ENCODE peak calls at places on chromosome 7, in six cellular contexts. One of them, this sample, is unnamed.

GRCh38 chr7:148501707-148502139 is 88.8 kb upstream of the C7orf33 start:
- DNase-seq in BE2C: no peak
- DNase-seq in K562: no peak
- DNase-seq in upper lobe of right lung: no peak
- DNase-seq in adrenal gland: peak
- DNase-seq in RWPE1: no peak
- DNase-seq in this sample: peak

GRCh38 chr7:40436761-40437160 is 302.0 kb downstream of the SUGCT start:
- DNase-seq in BE2C: no peak
- DNase-seq in K562: no peak
- DNase-seq in upper lobe of right lung: no peak
- DNase-seq in adrenal gland: no peak
- DNase-seq in RWPE1: no peak
- DNase-seq in this sample: no peak

GRCh38 chr7:233456-234035 is 41.2 kb downstream of the FAM20C start:
- DNase-seq in BE2C: no peak
- DNase-seq in K562: no peak
- DNase-seq in upper lobe of right lung: no peak
- DNase-seq in adrenal gland: no peak
- DNase-seq in RWPE1: no peak
- DNase-seq in this sample: peak

GRCh38 chr7:91424372-91424771 is 160.1 kb downstream of the FZD1 start:
- DNase-seq in BE2C: no peak
- DNase-seq in K562: peak
- DNase-seq in upper lobe of right lung: no peak
- DNase-seq in adrenal gland: no peak
- DNase-seq in RWPE1: no peak
- DNase-seq in this sample: peak

GRCh38 chr7:151695856-151696555 is 176.3 kb upstream of the RHEB start:
- DNase-seq in BE2C: no peak
- DNase-seq in K562: no peak
- DNase-seq in upper lobe of right lung: no peak
- DNase-seq in adrenal gland: no peak
- DNase-seq in RWPE1: peak
- DNase-seq in this sample: no peak

GRCh38 chr7:113283861-113284260 is 165.5 kb upstream of the SMIM30 start:
- DNase-seq in BE2C: no peak
- DNase-seq in K562: no peak
- DNase-seq in upper lobe of right lung: no peak
- DNase-seq in adrenal gland: no peak
- DNase-seq in RWPE1: no peak
- DNase-seq in this sample: no peak

GRCh38 chr7:129950191-129950940 is 2.4 kb downstream of the UBE2H start:
- DNase-seq in BE2C: no peak
- DNase-seq in K562: no peak
- DNase-seq in upper lobe of right lung: no peak
- DNase-seq in adrenal gland: no peak
- DNase-seq in RWPE1: no peak
- DNase-seq in this sample: no peak

GRCh38 chr7:101428093-101428866 is 65.6 kb downstream of the COL26A1 start:
- DNase-seq in BE2C: no peak
- DNase-seq in K562: no peak
- DNase-seq in upper lobe of right lung: no peak
- DNase-seq in adrenal gland: no peak
- DNase-seq in RWPE1: no peak
- DNase-seq in this sample: no peak

GRCh38 chr7:36284470-36284869 is 105.2 kb upstream of the ANLN start:
- DNase-seq in BE2C: no peak
- DNase-seq in K562: no peak
- DNase-seq in upper lobe of right lung: no peak
- DNase-seq in adrenal gland: no peak
- DNase-seq in RWPE1: no peak
- DNase-seq in this sample: no peak

GRCh38 chr7:157886261-157886660 is 549.5 kb downstream of the DNAJB6 start:
- DNase-seq in BE2C: no peak
- DNase-seq in K562: no peak
- DNase-seq in upper lobe of right lung: no peak
- DNase-seq in adrenal gland: no peak
- DNase-seq in RWPE1: no peak
- DNase-seq in this sample: no peak

GRCh38 chr7:148556892-148557291 is 33.7 kb upstream of the C7orf33 start:
- DNase-seq in BE2C: no peak
- DNase-seq in K562: no peak
- DNase-seq in upper lobe of right lung: no peak
- DNase-seq in adrenal gland: no peak
- DNase-seq in RWPE1: no peak
- DNase-seq in this sample: no peak

GRCh38 chr7:30244340-30244739 is 40.1 kb upstream of the ZNRF2 start:
- DNase-seq in BE2C: no peak
- DNase-seq in K562: no peak
- DNase-seq in upper lobe of right lung: no peak
- DNase-seq in adrenal gland: no peak
- DNase-seq in RWPE1: no peak
- DNase-seq in this sample: no peak

GRCh38 chr7:116574025-116574822 is 49.4 kb downstream of the CAV1 start:
- DNase-seq in BE2C: no peak
- DNase-seq in K562: no peak
- DNase-seq in upper lobe of right lung: no peak
- DNase-seq in adrenal gland: peak
- DNase-seq in RWPE1: no peak
- DNase-seq in this sample: no peak

GRCh38 chr7:15439853-15440252 is 122.0 kb downstream of the AGMO start:
- DNase-seq in BE2C: no peak
- DNase-seq in K562: no peak
- DNase-seq in upper lobe of right lung: no peak
- DNase-seq in adrenal gland: no peak
- DNase-seq in RWPE1: no peak
- DNase-seq in this sample: no peak

GRCh38 chr7:142321391-142321790 is 63.5 kb upstream of the PRSS58 start:
- DNase-seq in BE2C: no peak
- DNase-seq in K562: no peak
- DNase-seq in upper lobe of right lung: no peak
- DNase-seq in adrenal gland: no peak
- DNase-seq in RWPE1: no peak
- DNase-seq in this sample: no peak

GRCh38 chr7:142323706-142324105 is 65.8 kb upstream of the PRSS58 start:
- DNase-seq in BE2C: peak
- DNase-seq in K562: peak
- DNase-seq in upper lobe of right lung: no peak
- DNase-seq in adrenal gland: no peak
- DNase-seq in RWPE1: no peak
- DNase-seq in this sample: peak

GRCh38 chr7:142320883-142321282 is 63.0 kb upstream of the PRSS58 start:
- DNase-seq in BE2C: no peak
- DNase-seq in K562: no peak
- DNase-seq in upper lobe of right lung: no peak
- DNase-seq in adrenal gland: no peak
- DNase-seq in RWPE1: no peak
- DNase-seq in this sample: no peak

GRCh38 chr7:142319970-142320369 is 62.1 kb upstream of the PRSS58 start:
- DNase-seq in BE2C: no peak
- DNase-seq in K562: peak
- DNase-seq in upper lobe of right lung: no peak
- DNase-seq in adrenal gland: no peak
- DNase-seq in RWPE1: no peak
- DNase-seq in this sample: peak
- TF ChIP-seq CTCF in BE2C: peak
- TF ChIP-seq CTCF in K562: peak
- TF ChIP-seq CTCF in upper lobe of right lung: no peak
- TF ChIP-seq CTCF in adrenal gland: no peak
- TF ChIP-seq CTCF in RWPE1: no peak
- TF ChIP-seq CTCF in this sample: peak

GRCh38 chr7:96009162-96009561 is 236.8 kb downstream of the DYNC1I1 start:
- DNase-seq in BE2C: no peak
- DNase-seq in K562: no peak
- DNase-seq in upper lobe of right lung: no peak
- DNase-seq in adrenal gland: no peak
- DNase-seq in RWPE1: no peak
- DNase-seq in this sample: no peak

GRCh38 chr7:95999481-95999880 is 227.1 kb downstream of the DYNC1I1 start:
- DNase-seq in BE2C: no peak
- DNase-seq in K562: no peak
- DNase-seq in upper lobe of right lung: no peak
- DNase-seq in adrenal gland: no peak
- DNase-seq in RWPE1: no peak
- DNase-seq in this sample: no peak

GRCh38 chr7:96004598-96004997 is 232.2 kb downstream of the DYNC1I1 start:
- DNase-seq in BE2C: no peak
- DNase-seq in K562: no peak
- DNase-seq in upper lobe of right lung: no peak
- DNase-seq in adrenal gland: no peak
- DNase-seq in RWPE1: no peak
- DNase-seq in this sample: no peak
- TF ChIP-seq CTCF in BE2C: peak
- TF ChIP-seq CTCF in K562: no peak
- TF ChIP-seq CTCF in upper lobe of right lung: peak
- TF ChIP-seq CTCF in adrenal gland: no peak
- TF ChIP-seq CTCF in RWPE1: no peak
- TF ChIP-seq CTCF in this sample: no peak

GRCh38 chr7:110446658-110447057 is 644.3 kb upstream of the LRRN3 start:
- DNase-seq in BE2C: no peak
- DNase-seq in K562: no peak
- DNase-seq in upper lobe of right lung: no peak
- DNase-seq in adrenal gland: no peak
- DNase-seq in RWPE1: no peak
- DNase-seq in this sample: no peak

DNA sequence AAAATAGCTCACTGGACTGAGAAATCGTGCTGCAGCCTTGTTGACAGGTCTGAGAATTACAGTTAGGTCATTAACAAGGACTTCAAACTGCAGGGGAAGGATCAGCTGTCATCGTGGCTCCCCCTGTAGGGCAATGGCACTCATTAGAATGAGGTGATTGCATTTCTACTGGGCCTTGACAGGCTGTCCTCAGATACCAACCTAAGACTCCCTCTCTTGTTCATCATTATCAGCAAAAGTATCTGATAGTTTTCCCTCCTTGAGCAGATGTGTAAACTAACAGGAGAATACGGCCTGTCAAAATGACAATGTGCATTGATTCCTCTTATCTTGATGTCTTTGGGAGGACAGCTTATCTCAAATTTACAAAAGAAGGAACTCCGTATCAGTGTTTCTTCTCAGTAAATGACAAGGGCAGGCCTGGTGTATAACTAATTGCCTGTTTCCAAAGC is 648.5 kb upstream of the LRRN3 start:
- DNase-seq in BE2C: peak
- DNase-seq in K562: peak
- DNase-seq in upper lobe of right lung: no peak
- DNase-seq in adrenal gland: peak
- DNase-seq in RWPE1: peak
- DNase-seq in this sample: peak
- TF ChIP-seq CTCF in BE2C: peak
- TF ChIP-seq CTCF in K562: no peak
- TF ChIP-seq CTCF in upper lobe of right lung: peak
- TF ChIP-seq CTCF in adrenal gland: peak
- TF ChIP-seq CTCF in RWPE1: peak
- TF ChIP-seq CTCF in this sample: peak

GRCh38 chr7:134478707-134479106 is 19.8 kb upstream of the AKR1B1 start:
- DNase-seq in BE2C: no peak
- DNase-seq in K562: no peak
- DNase-seq in upper lobe of right lung: no peak
- DNase-seq in adrenal gland: no peak
- DNase-seq in RWPE1: no peak
- DNase-seq in this sample: no peak
- TF ChIP-seq CTCF in BE2C: no peak
- TF ChIP-seq CTCF in K562: no peak
- TF ChIP-seq CTCF in upper lobe of right lung: no peak
- TF ChIP-seq CTCF in adrenal gland: peak
- TF ChIP-seq CTCF in RWPE1: no peak
- TF ChIP-seq CTCF in this sample: no peak

GRCh38 chr7:45407730-45408406 is 166.3 kb upstream of the ADCY1 start:
- DNase-seq in BE2C: peak
- DNase-seq in K562: peak
- DNase-seq in upper lobe of right lung: no peak
- DNase-seq in adrenal gland: no peak
- DNase-seq in RWPE1: no peak
- DNase-seq in this sample: no peak
- TF ChIP-seq CTCF in BE2C: peak
- TF ChIP-seq CTCF in K562: peak
- TF ChIP-seq CTCF in upper lobe of right lung: no peak
- TF ChIP-seq CTCF in adrenal gland: no peak
- TF ChIP-seq CTCF in RWPE1: no peak
- TF ChIP-seq CTCF in this sample: no peak

DNA sequence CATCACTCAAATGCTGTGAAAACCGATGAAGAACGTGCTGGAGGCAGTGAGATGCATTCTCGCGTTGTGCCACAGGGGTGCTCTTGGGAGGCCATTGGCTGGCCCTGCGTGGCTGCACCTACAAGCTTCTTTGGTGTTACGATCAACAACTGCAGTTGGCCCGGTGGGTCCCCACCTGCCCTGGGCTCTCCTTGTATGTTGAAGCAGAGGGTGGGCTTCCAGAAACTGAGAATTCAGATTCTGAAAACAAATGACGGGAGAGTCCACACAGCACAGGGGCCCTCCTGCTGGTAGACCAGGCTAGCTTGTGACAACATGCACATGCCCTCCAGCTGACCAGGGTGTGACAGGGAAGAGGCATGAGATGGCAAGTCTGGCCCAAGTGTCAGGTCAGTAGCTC is 23.7 kb upstream of the DDC start:
- DNase-seq in BE2C: no peak
- DNase-seq in K562: peak
- DNase-seq in upper lobe of right lung: no peak
- DNase-seq in adrenal gland: no peak
- DNase-seq in RWPE1: no peak
- DNase-seq in this sample: no peak
- TF ChIP-seq CTCF in BE2C: peak
- TF ChIP-seq CTCF in K562: peak
- TF ChIP-seq CTCF in upper lobe of right lung: peak
- TF ChIP-seq CTCF in adrenal gland: no peak
- TF ChIP-seq CTCF in RWPE1: no peak
- TF ChIP-seq CTCF in this sample: no peak

GRCh38 chr7:27723086-27723485 is 16.9 kb upstream of the TAX1BP1 start:
- DNase-seq in BE2C: no peak
- DNase-seq in K562: no peak
- DNase-seq in upper lobe of right lung: no peak
- DNase-seq in adrenal gland: no peak
- DNase-seq in RWPE1: peak
- DNase-seq in this sample: no peak
- TF ChIP-seq CTCF in BE2C: peak
- TF ChIP-seq CTCF in K562: no peak
- TF ChIP-seq CTCF in upper lobe of right lung: no peak
- TF ChIP-seq CTCF in adrenal gland: peak
- TF ChIP-seq CTCF in RWPE1: peak
- TF ChIP-seq CTCF in this sample: no peak

GRCh38 chr7:21427861-21428641 is at the start of gene SP4:
- DNase-seq in BE2C: peak
- DNase-seq in K562: peak
- DNase-seq in upper lobe of right lung: peak
- DNase-seq in adrenal gland: peak
- DNase-seq in RWPE1: peak
- DNase-seq in this sample: peak
- TF ChIP-seq CTCF in BE2C: no peak
- TF ChIP-seq CTCF in K562: no peak
- TF ChIP-seq CTCF in upper lobe of right lung: no peak
- TF ChIP-seq CTCF in adrenal gland: no peak
- TF ChIP-seq CTCF in RWPE1: no peak
- TF ChIP-seq CTCF in this sample: no peak

This sample was measured in nephron progenitor cell.